ENCODE peak calls at places on chromosomes 5 and 9, in five cellular contexts. One of them, this sample, is unnamed.

GRCh38 chr5:64767959-64768357 is 533 bp downstream of the SREK1IP1 start:
- DNase-seq in HCT116: no peak
- DNase-seq in transverse colon: peak; percentile 15
- DNase-seq in heart left ventricle: peak; percentile 16
- DNase-seq in ovary: peak; percentile 9
- DNase-seq in this sample: peak; percentile 10

GRCh38 chr5:146722361-146722779 is 156.2 kb downstream of the PPP2R2B start:
- DNase-seq in HCT116: no peak
- DNase-seq in transverse colon: no peak
- DNase-seq in heart left ventricle: no peak
- DNase-seq in ovary: no peak
- DNase-seq in this sample: no peak

GRCh38 chr9:70220216-70220615 is 38.6 kb upstream of the SMC5 start:
- DNase-seq in HCT116: no peak
- DNase-seq in transverse colon: no peak
- DNase-seq in heart left ventricle: no peak
- DNase-seq in ovary: no peak
- DNase-seq in this sample: no peak

GRCh38 chr5:155761502-155761901 is 565.5 kb upstream of the SGCD start:
- DNase-seq in HCT116: no peak
- DNase-seq in transverse colon: no peak
- DNase-seq in heart left ventricle: no peak
- DNase-seq in ovary: no peak
- DNase-seq in this sample: no peak

GRCh38 chr5:1985781-1986180 is 103.1 kb upstream of the IRX4 start:
- DNase-seq in HCT116: no peak
- DNase-seq in transverse colon: no peak
- DNase-seq in heart left ventricle: no peak
- DNase-seq in ovary: no peak
- DNase-seq in this sample: no peak

GRCh38 chr9:135993840-135994776 is 32.9 kb upstream of the UBAC1 start:
- DNase-seq in HCT116: no peak
- DNase-seq in transverse colon: no peak
- DNase-seq in heart left ventricle: no peak
- DNase-seq in ovary: no peak
- DNase-seq in this sample: no peak

GRCh38 chr9:131500377-131500776 is 2.3 kb upstream of the POMT1 start:
- DNase-seq in HCT116: no peak
- DNase-seq in transverse colon: peak; percentile 21
- DNase-seq in heart left ventricle: no peak
- DNase-seq in ovary: no peak
- DNase-seq in this sample: no peak

GRCh38 chr9:133991964-133992779 is at the start of gene VAV2:
- DNase-seq in HCT116: peak; percentile 29
- DNase-seq in transverse colon: peak; percentile 70
- DNase-seq in heart left ventricle: peak; percentile 76
- DNase-seq in ovary: peak; percentile 46
- DNase-seq in this sample: peak; percentile 46

GRCh38 chr5:170622933-170623332 is 119.1 kb downstream of the KCNIP1 start:
- DNase-seq in HCT116: no peak
- DNase-seq in transverse colon: no peak
- DNase-seq in heart left ventricle: no peak
- DNase-seq in ovary: no peak
- DNase-seq in this sample: no peak

GRCh38 chr9:124022201-124023121 is 10.9 kb downstream of the LHX2 start:
- DNase-seq in HCT116: no peak
- DNase-seq in transverse colon: no peak
- DNase-seq in heart left ventricle: no peak
- DNase-seq in ovary: no peak
- DNase-seq in this sample: no peak

GRCh38 chr5:9054821-9055589 is 490.9 kb downstream of the SEMA5A start:
- DNase-seq in HCT116: no peak
- DNase-seq in transverse colon: no peak
- DNase-seq in heart left ventricle: no peak
- DNase-seq in ovary: no peak
- DNase-seq in this sample: no peak

GRCh38 chr9:134488251-134488900 is 153.2 kb upstream of the COL5A1 start:
- DNase-seq in HCT116: no peak
- DNase-seq in transverse colon: no peak
- DNase-seq in heart left ventricle: no peak
- DNase-seq in ovary: no peak
- DNase-seq in this sample: no peak

GRCh38 chr5:118029807-118030206 is 958.5 kb downstream of the DTWD2 start:
- DNase-seq in HCT116: no peak
- DNase-seq in transverse colon: no peak
- DNase-seq in heart left ventricle: no peak
- DNase-seq in ovary: no peak
- DNase-seq in this sample: no peak

GRCh38 chr5:143051244-143052058 is 281.3 kb downstream of the ARHGAP26 start:
- DNase-seq in HCT116: no peak
- DNase-seq in transverse colon: no peak
- DNase-seq in heart left ventricle: no peak
- DNase-seq in ovary: peak; percentile 15
- DNase-seq in this sample: peak; percentile 39

GRCh38 chr5:159736844-159737243 is 179.4 kb upstream of the ADRA1B start:
- DNase-seq in HCT116: no peak
- DNase-seq in transverse colon: no peak
- DNase-seq in heart left ventricle: no peak
- DNase-seq in ovary: no peak
- DNase-seq in this sample: no peak
- H3K4me3 ChIP-seq in HCT116: no peak overlapping the region
- H3K4me3 ChIP-seq in transverse colon: no peak overlapping the region
- H3K4me3 ChIP-seq in heart left ventricle: no peak overlapping the region
- H3K4me3 ChIP-seq in ovary: no peak overlapping the region
- H3K4me3 ChIP-seq in this sample: no peak overlapping the region

GRCh38 chr9:101440714-101441230 is 5.2 kb upstream of the ALDOB start:
- DNase-seq in HCT116: no peak
- DNase-seq in transverse colon: no peak
- DNase-seq in heart left ventricle: no peak
- DNase-seq in ovary: no peak
- DNase-seq in this sample: no peak
- TF ChIP-seq POLR2A in HCT116: no peak
- TF ChIP-seq POLR2A in transverse colon: no peak
- TF ChIP-seq POLR2A in heart left ventricle: no peak
- TF ChIP-seq POLR2A in ovary: no peak
- TF ChIP-seq POLR2A in this sample: no peak

GRCh38 chr5:31193026-31193425 is 460 bp upstream of the CDH6 start:
- DNase-seq in HCT116: no peak
- DNase-seq in transverse colon: no peak
- DNase-seq in heart left ventricle: no peak
- DNase-seq in ovary: no peak
- DNase-seq in this sample: no peak
- H3K4me3 ChIP-seq in HCT116: no peak overlapping the region
- H3K4me3 ChIP-seq in transverse colon: no peak overlapping the region
- H3K4me3 ChIP-seq in heart left ventricle: peak overlapping the region; percentile 57
- H3K4me3 ChIP-seq in ovary: no peak overlapping the region
- H3K4me3 ChIP-seq in this sample: no peak overlapping the region

GRCh38 chr9:127762111-127762676 is 16.3 kb downstream of the SH2D3C start:
- DNase-seq in HCT116: no peak
- DNase-seq in transverse colon: no peak
- DNase-seq in heart left ventricle: peak; percentile 87
- DNase-seq in ovary: no peak
- DNase-seq in this sample: no peak
- TF ChIP-seq POLR2A in HCT116: no peak
- TF ChIP-seq POLR2A in transverse colon: no peak
- TF ChIP-seq POLR2A in heart left ventricle: peak; percentile 37
- TF ChIP-seq POLR2A in ovary: no peak
- TF ChIP-seq POLR2A in this sample: no peak